ENCODE peak calls at places on chromosomes 5 and 9, in eight cellular contexts. G is Peyer's patch, L is A549, U is body of pancreas, J is adrenal gland, V is uterus, D is IMR-90, X is heart left ventricle. F is an unnamed sample.

GRCh38 chr5:123350744-123351143 is 72.5 kb downstream of the CEP120 start:
- DNase-seq in G (no peak), L (no peak), U (no peak), J (no peak), V (no peak), D (peak), X (no peak), F (no peak)

GRCh38 chr5:114500756-114501155 is 138.9 kb downstream of the KCNN2 start:
- DNase-seq in G (no peak), L (no peak), U (no peak), J (no peak), V (no peak), D (no peak), X (no peak), F (no peak)

GRCh38 chr9:127158995-127159801 is 36.8 kb upstream of the ANGPTL2 start:
- DNase-seq in G (peak), L (peak), U (peak), J (peak), V (peak), D (peak), X (peak), F (peak)

GRCh38 chr9:107744873-107745272 is 255.3 kb upstream of the KLF4 start:
- DNase-seq in G (no peak), L (no peak), U (no peak), J (no peak), V (no peak), D (no peak), X (no peak), F (no peak)

GRCh38 chr5:125412051-125412560 is 665.7 kb upstream of the ZNF608 start:
- DNase-seq in G (peak), L (no peak), U (peak), J (peak), V (no peak), D (no peak), X (peak), F (no peak)

GRCh38 chr5:172010278-172010677 is 3.8 kb upstream of the FBXW11 start:
- DNase-seq in G (no peak), L (peak), U (no peak), J (no peak), V (no peak), D (no peak), X (no peak), F (no peak)

GRCh38 chr5:31365776-31366175 is 166.1 kb downstream of the DROSHA start:
- DNase-seq in G (no peak), L (no peak), U (no peak), J (no peak), V (no peak), D (no peak), X (no peak), F (no peak)

GRCh38 chr5:72412283-72413055 is 92.3 kb downstream of the PTCD2 start:
- DNase-seq in G (no peak), L (no peak), U (no peak), J (no peak), V (no peak), D (peak), X (no peak), F (no peak)

GRCh38 chr9:20297646-20298084 is 324.6 kb downstream of the MLLT3 start:
- DNase-seq in G (no peak), L (peak), U (no peak), J (no peak), V (peak), D (peak), X (no peak), F (no peak)

GRCh38 chr5:171593401-171593800 is 174.0 kb downstream of the FGF18 start:
- DNase-seq in G (no peak), L (no peak), U (no peak), J (no peak), V (no peak), D (no peak), X (no peak), F (no peak)

GRCh38 chr5:128669803-128670202 is 131.8 kb upstream of the FBN2 start:
- DNase-seq in G (no peak), L (peak), U (no peak), J (no peak), V (no peak), D (no peak), X (no peak), F (no peak)

GRCh38 chr5:116959843-116960242 is 385.2 kb upstream of the SEMA6A start:
- DNase-seq in G (no peak), L (no peak), U (no peak), J (no peak), V (no peak), D (no peak), X (no peak), F (no peak)

GRCh38 chr9:87086536-87086935 is 139.2 kb upstream of the GAS1 start:
- DNase-seq in G (no peak), L (no peak), U (no peak), J (no peak), V (no peak), D (no peak), X (no peak), F (no peak)
- TF ChIP-seq CTCF in G (no peak), L (no peak), U (no peak), J (no peak), V (no peak), D (no peak), X (no peak), F (no peak)

GRCh38 chr5:132485641-132486317 is 4.8 kb downstream of the IRF1 start:
- DNase-seq in G (peak), L (no peak), U (no peak), J (peak), V (peak), D (no peak), X (no peak), F (no peak)

GRCh38 chr5:132486318-132487094 is 4.1 kb downstream of the IRF1 start:
- DNase-seq in G (no peak), L (no peak), U (no peak), J (peak), V (peak), D (no peak), X (no peak), F (no peak)

GRCh38 chr5:132483101-132483500 is 7.5 kb downstream of the IRF1 start:
- DNase-seq in G (peak), L (no peak), U (no peak), J (peak), V (peak), D (no peak), X (no peak), F (peak)

GRCh38 chr5:132483661-132484385 is 6.8 kb downstream of the IRF1 start:
- DNase-seq in G (peak), L (no peak), U (no peak), J (peak), V (peak), D (no peak), X (no peak), F (peak)

DNA sequence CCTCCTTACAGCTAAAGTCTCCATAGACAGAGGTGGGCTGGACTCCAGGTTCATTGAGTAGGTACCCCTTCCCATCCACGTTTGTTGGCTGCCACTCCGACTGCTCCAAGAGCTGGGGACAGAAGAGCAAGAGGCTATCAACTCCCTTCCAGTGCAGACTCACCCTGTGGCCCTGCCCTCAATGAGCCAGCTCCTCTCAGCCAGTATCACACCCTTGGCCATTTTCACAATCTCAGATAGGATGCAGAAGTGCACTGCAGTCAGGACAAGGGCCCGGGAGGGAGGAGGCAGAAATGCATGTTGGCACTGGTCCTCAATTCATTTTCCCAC is 6.2 kb downstream of the IRF1 start:
- DNase-seq in G (peak), L (no peak), U (no peak), J (peak), V (peak), D (no peak), X (no peak), F (no peak)
- TF ChIP-seq POLR2A in G (no peak), L (no peak), U (no peak), J (no peak), V (no peak), D (no peak), X (no peak), F (no peak)

DNA sequence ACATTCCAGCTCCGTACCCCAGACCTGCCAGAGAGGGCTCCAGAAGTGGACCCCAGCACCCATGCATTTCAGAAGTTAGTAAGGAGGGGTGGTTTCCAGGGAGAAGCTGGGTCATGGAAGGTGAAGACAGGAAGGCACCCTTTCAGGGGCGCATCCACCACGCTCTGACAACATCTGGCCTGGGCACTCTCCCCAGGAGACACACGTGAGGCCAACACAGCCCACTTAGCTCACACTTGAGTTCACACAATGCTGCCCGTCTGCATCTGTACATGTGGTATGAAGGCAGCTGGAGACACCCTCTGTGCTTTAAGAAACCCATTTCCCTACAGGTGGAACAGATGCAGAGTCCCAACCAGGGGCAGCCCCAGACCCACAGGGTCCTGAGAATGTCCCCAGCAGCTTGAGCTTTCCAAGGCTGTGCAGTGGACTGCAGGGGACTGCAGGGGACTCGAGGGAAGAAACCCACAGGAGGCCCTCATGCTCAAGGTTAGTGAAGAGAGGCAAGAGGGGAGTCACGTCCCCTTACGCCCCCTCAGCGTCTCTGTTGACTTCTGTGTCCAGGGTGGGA is 326.8 kb upstream of the IRX1 start:
- DNase-seq in G (no peak), L (no peak), U (no peak), J (no peak), V (no peak), D (no peak), X (no peak), F (peak)
- TF ChIP-seq CTCF in G (no peak), L (no peak), U (no peak), J (no peak), V (no peak), D (no peak), X (no peak), F (no peak)

GRCh38 chr9:21559402-21560280 is 77.5 kb upstream of the IFNE start:
- DNase-seq in G (peak), L (peak), U (peak), J (no peak), V (peak), D (peak), X (peak), F (peak)
- TF ChIP-seq POLR2A in G (peak), L (peak), U (peak), J (no peak), V (no peak), D (no peak), X (no peak), F (no peak)

F was measured in lower leg skin.